ENCODE peak calls at places on chromosomes 3 and 15, in four cellular contexts. Z, P, G and R are unnamed samples.

GRCh38 chr3:159191454-159191853 is 389.6 kb downstream of the MFSD1 start:
- DNase-seq in G (no peak), Z (peak), P (no peak), R (no peak)

GRCh38 chr15:85646538-85647091 is 148.1 kb downstream of the KLHL25 start:
- DNase-seq in Z (peak), G (peak), P (peak), R (no peak)

GRCh38 chr3:46829699-46830208 is 33.5 kb downstream of the MYL3 start:
- DNase-seq in P (no peak), G (no peak), Z (no peak), R (no peak)

GRCh38 chr15:60017538-60018199 is 13.6 kb downstream of the FOXB1 start:
- DNase-seq in Z (peak), G (no peak), P (peak), R (no peak)

GRCh38 chr15:50049871-50050270 is 69.2 kb downstream of the ATP8B4 start:
- DNase-seq in P (no peak), G (no peak), Z (peak), R (no peak)

GRCh38 chr3:120506828-120507774 is 56.3 kb upstream of the FSTL1 start:
- DNase-seq in G (no peak), P (no peak), Z (peak), R (no peak)

GRCh38 chr15:52214553-52214952 is 23.4 kb upstream of the GNB5 start:
- DNase-seq in G (no peak), P (no peak), Z (no peak), R (no peak)

GRCh38 chr3:31729082-31729481 is 196.4 kb downstream of the STT3B start:
- DNase-seq in P (no peak), G (no peak), Z (no peak), R (no peak)

GRCh38 chr15:32683906-32684584 is 33.8 kb upstream of the GREM1 start:
- DNase-seq in G (no peak), Z (peak), P (peak), R (no peak)

GRCh38 chr15:62607643-62608042 is 434.9 kb upstream of the TPM1 start:
- DNase-seq in P (no peak), G (no peak), Z (peak), R (no peak)

GRCh38 chr15:91049378-91050127 is 27.2 kb upstream of the VPS33B start:
- DNase-seq in G (no peak), P (peak), Z (peak), R (peak)

GRCh38 chr3:114480442-114480841 is 186.6 kb downstream of the TIGIT start:
- DNase-seq in Z (peak), P (no peak), G (no peak), R (no peak)

GRCh38 chr15:28113426-28114113 is 14.5 kb upstream of the OCA2 start:
- DNase-seq in P (no peak), Z (peak), G (no peak), R (no peak)

GRCh38 chr15:38669160-38669505 is 104.5 kb upstream of the RASGRP1 start:
- DNase-seq in P (no peak), Z (no peak), G (no peak), R (no peak)

GRCh38 chr3:196774845-196775422 is 35.3 kb downstream of the PAK2 start:
- DNase-seq in Z (peak), G (no peak), P (no peak), R (no peak)

GRCh38 chr3:115341208-115341607 is 194.1 kb upstream of the ZBTB20 start:
- DNase-seq in Z (peak), P (peak), G (no peak), R (no peak)

GRCh38 chr3:140627756-140628155 is 50.1 kb upstream of the TRIM42 start:
- DNase-seq in P (no peak), Z (peak), G (no peak), R (no peak)

GRCh38 chr15:75801859-75802593 is 41.2 kb upstream of the UBE2Q2 start:
- DNase-seq in P (peak), Z (peak), G (peak), R (no peak)

GRCh38 chr15:82540055-82540983 is at the start of gene RPS17:
- DNase-seq in P (peak), Z (peak), G (peak), R (no peak)

GRCh38 chr3:102069211-102069662 is 219.9 kb downstream of the NFKBIZ start:
- DNase-seq in Z (peak), G (no peak), P (no peak), R (no peak)

GRCh38 chr15:68405426-68406250 is 26.3 kb downstream of the ITGA11 start:
- DNase-seq in P (no peak), G (no peak), Z (no peak), R (no peak)

GRCh38 chr3:105869982-105870381 is 1.2 kb upstream of the CBLB start:
- DNase-seq in G (no peak), Z (no peak), P (no peak), R (no peak)

GRCh38 chr3:13827256-13827655 is 52.6 kb downstream of the WNT7A start:
- DNase-seq in G (no peak), P (no peak), Z (no peak), R (no peak)

GRCh38 chr3:160112996-160113395 is 112.2 kb upstream of the C3orf80 start:
- DNase-seq in P (no peak), G (no peak), Z (no peak), R (no peak)

GRCh38 chr3:77889616-77890015 is 849.7 kb downstream of the ROBO2 start:
- DNase-seq in G (no peak), Z (no peak), P (no peak), R (no peak)

GRCh38 chr3:140358696-140359095 is 319.2 kb upstream of the TRIM42 start:
- DNase-seq in P (no peak), Z (no peak), G (no peak), R (no peak)

GRCh38 chr3:181610083-181610972 is 101.4 kb upstream of the SOX2 start:
- DNase-seq in G (no peak), P (no peak), Z (no peak), R (no peak)

GRCh38 chr3:105868450-105868744 is 415 bp downstream of the CBLB start:
- DNase-seq in P (no peak), G (no peak), Z (peak), R (no peak)

GRCh38 chr3:129314757-129315385 is 36.2 kb downstream of the HMCES start:
- DNase-seq in P (peak), G (peak), Z (peak), R (no peak)

GRCh38 chr3:117748131-117748530 is 1038.6 kb downstream of the TUSC7 start:
- DNase-seq in Z (no peak), G (no peak), P (no peak), R (no peak)

GRCh38 chr3:63661242-63661641 is 8.8 kb downstream of the SNTN start:
- DNase-seq in G (no peak), P (no peak), Z (peak), R (no peak)

GRCh38 chr15:80559761-80560160 is 135.3 kb upstream of the ABHD17C start:
- DNase-seq in P (no peak), G (no peak), Z (no peak), R (no peak)

GRCh38 chr15:67520276-67520975 is 505 bp upstream of the C15orf61 start:
- DNase-seq in Z (peak), G (no peak), P (no peak), R (no peak)

GRCh38 chr3:166498439-166498838 is 661.2 kb upstream of the BCHE start:
- DNase-seq in P (no peak), G (no peak), Z (no peak), R (no peak)

GRCh38 chr3:189787622-189788021 is 156.4 kb downstream of the TP63 start:
- DNase-seq in G (no peak), Z (peak), P (no peak), R (no peak)

GRCh38 chr15:99719096-99719541 is 14.1 kb downstream of the LYSMD4 start:
- DNase-seq in G (no peak), Z (peak), P (peak), R (no peak)

GRCh38 chr3:197752107-197752506 is 2.4 kb downstream of the FYTTD1 start:
- DNase-seq in G (no peak), Z (no peak), P (no peak), R (no peak)